ENCODE peak calls at places on chromosomes 1 and 21, in five cellular contexts. V, S, F, H and J are unnamed samples.

GRCh38 chr1:115332813-115333608 is 5.0 kb downstream of the NGF start:
- DNase-seq in V (no peak), S (no peak), F (peak), H (peak), J (no peak)

GRCh38 chr1:176159993-176160392 is 47.1 kb downstream of the COP1 start:
- DNase-seq in V (no peak), S (no peak), F (no peak), H (no peak), J (no peak)

GRCh38 chr1:41238311-41239094 is 3.6 kb downstream of the SCMH1 start:
- DNase-seq in V (no peak), S (no peak), F (peak), H (no peak), J (no peak)

GRCh38 chr1:150364231-150365003 is 470 bp downstream of the RPRD2 start:
- DNase-seq in V (peak), S (peak), F (peak), H (peak), J (peak)

GRCh38 chr1:185517808-185518419 is 200.9 kb upstream of the IVNS1ABP start:
- DNase-seq in V (no peak), S (no peak), F (no peak), H (no peak), J (no peak)

GRCh38 chr1:56063461-56063860 is 515.9 kb downstream of the PLPP3 start:
- DNase-seq in V (no peak), S (no peak), F (no peak), H (no peak), J (no peak)

GRCh38 chr1:231093158-231093922 is 53.3 kb upstream of the FAM89A start:
- DNase-seq in V (no peak), S (no peak), F (no peak), H (no peak), J (no peak)

GRCh38 chr1:44808063-44808937 is at the start of gene BTBD19:
- DNase-seq in V (peak), S (no peak), F (no peak), H (peak), J (peak)

GRCh38 chr1:65762081-65762862 is 30.4 kb upstream of the PDE4B start:
- DNase-seq in V (no peak), S (no peak), F (peak), H (no peak), J (no peak)

GRCh38 chr1:166840309-166841302 is 1.3 kb downstream of the POGK start:
- DNase-seq in V (no peak), S (no peak), F (no peak), H (no peak), J (no peak)

GRCh38 chr1:220113136-220113695 is 19.3 kb downstream of the IARS2 start:
- DNase-seq in V (peak), S (no peak), F (peak), H (no peak), J (peak)

GRCh38 chr1:215083408-215083961 is 948 bp downstream of the KCNK2 start:
- DNase-seq in V (no peak), S (no peak), F (no peak), H (peak), J (no peak)

GRCh38 chr1:1093610-1093943 is 19.5 kb upstream of the RNF223 start:
- DNase-seq in V (no peak), S (no peak), F (no peak), H (no peak), J (no peak)

GRCh38 chr1:55257958-55258357 is 42.8 kb upstream of the USP24 start:
- DNase-seq in V (peak), S (no peak), F (no peak), H (no peak), J (no peak)

GRCh38 chr1:54885863-54886723 is 902 bp downstream of the DHCR24 start:
- DNase-seq in V (peak), S (no peak), F (peak), H (no peak), J (no peak)

GRCh38 chr1:10936998-10937901 is 75.2 kb upstream of the TARDBP start:
- DNase-seq in V (no peak), S (no peak), F (no peak), H (no peak), J (no peak)

GRCh38 chr1:52862666-52863458 is 20.3 kb downstream of the ZYG11A start:
- DNase-seq in V (no peak), S (no peak), F (no peak), H (no peak), J (no peak)

GRCh38 chr1:15618685-15619525 is 1.6 kb downstream of the DDI2 start:
- DNase-seq in V (no peak), S (no peak), F (no peak), H (no peak), J (peak)

GRCh38 chr1:201633297-201633696 is 94.4 kb downstream of the NAV1 start:
- DNase-seq in V (no peak), S (no peak), F (no peak), H (no peak), J (no peak)

GRCh38 chr1:12531169-12531479 is 86.9 kb downstream of the DHRS3 start:
- DNase-seq in V (no peak), S (no peak), F (no peak), H (no peak), J (no peak)
- TF ChIP-seq CTCF in V (no peak), S (no peak), F (no peak), H (no peak), J (no peak)

DNA sequence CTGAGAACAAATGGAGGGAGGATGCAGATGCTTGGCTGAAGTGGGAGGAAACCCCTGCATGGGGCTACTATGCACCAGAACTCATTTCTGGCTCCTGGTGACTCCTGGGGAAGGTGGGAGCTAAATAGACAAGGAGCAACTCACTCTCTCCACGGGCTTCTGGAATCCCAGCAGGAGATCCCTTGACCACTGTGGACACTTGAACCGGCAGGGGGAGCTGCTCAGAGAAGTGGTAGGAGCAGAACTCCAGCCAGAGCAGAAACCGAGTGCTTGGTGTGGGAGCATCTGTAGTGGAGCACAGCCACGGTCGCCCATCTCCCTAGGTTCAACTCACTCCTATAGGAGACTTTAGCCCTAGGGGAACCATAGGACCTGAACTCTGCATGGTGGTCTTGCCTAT is 205.6 kb upstream of the GJB5 start:
- DNase-seq in V (no peak), S (no peak), F (no peak), H (no peak), J (no peak)
- TF ChIP-seq CTCF in V (no peak), S (peak), F (no peak), H (no peak), J (peak)

DNA sequence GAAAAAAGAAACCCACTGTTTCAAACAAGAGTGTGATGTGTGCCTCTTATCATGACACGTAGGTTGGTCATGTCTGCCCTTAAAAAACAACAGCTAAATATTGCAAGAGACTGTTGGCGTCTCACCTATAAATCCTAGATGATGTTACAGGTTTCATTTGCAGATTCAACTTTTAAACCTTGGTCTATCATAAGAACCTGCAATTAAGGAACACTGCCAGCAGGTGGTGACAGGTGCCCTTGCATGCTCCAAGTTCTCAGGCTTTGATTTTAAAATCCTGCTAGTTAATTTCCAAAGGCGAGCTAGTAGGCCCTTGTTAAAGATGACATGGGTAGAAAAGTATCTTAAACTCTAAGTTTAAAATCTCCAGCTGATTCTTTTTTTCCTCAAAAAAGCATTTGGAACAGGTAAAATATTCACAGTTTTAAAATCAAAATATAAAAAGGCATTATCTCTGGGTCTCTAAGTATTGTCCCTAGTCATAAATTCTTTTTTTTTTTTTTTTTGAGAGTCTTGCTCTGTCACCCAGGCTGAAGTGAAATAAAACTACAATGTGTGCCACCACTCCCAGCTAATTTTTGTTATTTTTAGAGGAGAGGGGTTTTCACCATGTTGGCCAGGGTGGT is 39.1 kb downstream of the CLSTN1 start:
- DNase-seq in V (peak), S (no peak), F (peak), H (peak), J (peak)
- TF ChIP-seq CTCF in V (peak), S (peak), F (peak), H (peak), J (peak)

GRCh38 chr1:113488576-113489177 is 98.4 kb downstream of the MAGI3 start:
- DNase-seq in V (no peak), S (peak), F (no peak), H (no peak), J (no peak)
- TF ChIP-seq CTCF in V (no peak), S (no peak), F (no peak), H (no peak), J (no peak)

GRCh38 chr1:67213948-67214347 is 47.7 kb downstream of the IL23R start:
- DNase-seq in V (no peak), S (no peak), F (no peak), H (no peak), J (no peak)

GRCh38 chr1:67213164-67213563 is 46.9 kb downstream of the IL23R start:
- DNase-seq in V (no peak), S (no peak), F (peak), H (no peak), J (no peak)

GRCh38 chr1:67211589-67212563 is 45.6 kb downstream of the IL23R start:
- DNase-seq in V (peak), S (no peak), F (peak), H (no peak), J (peak)

DNA sequence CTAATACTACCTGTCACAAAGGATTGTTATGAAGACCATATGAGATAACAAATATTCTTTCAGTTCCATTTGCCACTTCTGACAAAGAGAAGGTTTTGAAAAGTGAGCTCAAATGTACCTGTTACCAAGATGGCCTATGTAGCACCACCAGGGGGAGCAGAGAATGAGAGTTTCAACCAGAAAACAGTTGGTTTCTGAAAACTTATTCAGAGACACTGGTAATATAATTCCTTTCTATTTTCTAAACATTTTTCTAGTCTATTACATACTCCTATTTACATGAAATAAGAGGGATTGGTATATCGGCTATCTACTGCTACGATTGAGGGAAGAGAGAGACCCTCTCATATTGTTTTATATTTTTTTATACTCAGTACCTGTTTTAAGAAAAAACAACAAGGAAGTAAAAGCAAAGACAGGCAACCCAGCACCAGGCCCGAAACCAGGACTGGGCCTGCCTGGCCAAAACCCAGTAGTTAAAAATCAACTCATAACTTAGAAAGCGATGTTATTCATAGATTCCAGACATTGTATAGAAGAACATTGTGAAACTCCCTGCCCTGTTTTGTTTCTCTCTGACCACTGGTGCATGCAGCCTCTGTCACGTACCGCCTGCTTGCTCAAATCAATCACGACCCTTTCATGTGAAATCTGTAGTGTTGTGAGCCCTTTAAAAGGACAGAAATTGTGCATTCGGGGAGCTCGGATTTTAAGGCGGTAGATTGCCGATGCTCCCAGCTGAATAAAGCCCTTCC is 48.3 kb downstream of the IL23R start:
- DNase-seq in V (peak), S (no peak), F (peak), H (no peak), J (peak)
- TF ChIP-seq CTCF in V (peak), S (peak), F (peak), H (no peak), J (peak)

DNA sequence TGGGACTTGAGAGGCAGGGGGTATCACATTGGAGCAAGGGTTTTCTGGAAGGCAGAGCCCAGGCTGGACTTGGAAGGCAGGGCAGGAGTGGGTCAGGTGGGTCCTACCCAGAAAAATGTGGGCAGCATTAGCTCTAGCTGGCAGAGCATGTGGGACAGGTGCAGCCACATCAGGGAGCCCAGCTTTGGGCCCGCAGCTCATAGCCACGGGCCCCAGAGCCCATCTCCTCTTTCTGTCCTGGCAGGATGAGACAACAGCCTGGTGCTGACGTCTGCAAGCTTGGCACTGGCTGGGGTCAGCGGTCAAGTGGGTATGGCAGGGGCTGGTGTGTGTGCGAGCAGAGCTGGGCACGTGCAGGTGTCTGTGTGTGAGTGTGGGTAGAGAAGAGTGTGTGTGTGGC is 154.7 kb downstream of the GRIK3 start:
- DNase-seq in V (no peak), S (no peak), F (no peak), H (peak), J (peak)
- TF ChIP-seq CTCF in V (no peak), S (no peak), F (no peak), H (no peak), J (no peak)

GRCh38 chr1:109255097-109255651 is 5.8 kb downstream of the CELSR2 start:
- DNase-seq in V (no peak), S (peak), F (no peak), H (no peak), J (no peak)
- TF ChIP-seq CTCF in V (no peak), S (no peak), F (no peak), H (no peak), J (no peak)

GRCh38 chr21:42554251-42554937 is 40.7 kb downstream of the SLC37A1 start:
- DNase-seq in V (no peak), S (no peak), F (no peak), H (peak), J (no peak)
- TF ChIP-seq CTCF in V (no peak), S (no peak), F (no peak), H (no peak), J (no peak)

DNA sequence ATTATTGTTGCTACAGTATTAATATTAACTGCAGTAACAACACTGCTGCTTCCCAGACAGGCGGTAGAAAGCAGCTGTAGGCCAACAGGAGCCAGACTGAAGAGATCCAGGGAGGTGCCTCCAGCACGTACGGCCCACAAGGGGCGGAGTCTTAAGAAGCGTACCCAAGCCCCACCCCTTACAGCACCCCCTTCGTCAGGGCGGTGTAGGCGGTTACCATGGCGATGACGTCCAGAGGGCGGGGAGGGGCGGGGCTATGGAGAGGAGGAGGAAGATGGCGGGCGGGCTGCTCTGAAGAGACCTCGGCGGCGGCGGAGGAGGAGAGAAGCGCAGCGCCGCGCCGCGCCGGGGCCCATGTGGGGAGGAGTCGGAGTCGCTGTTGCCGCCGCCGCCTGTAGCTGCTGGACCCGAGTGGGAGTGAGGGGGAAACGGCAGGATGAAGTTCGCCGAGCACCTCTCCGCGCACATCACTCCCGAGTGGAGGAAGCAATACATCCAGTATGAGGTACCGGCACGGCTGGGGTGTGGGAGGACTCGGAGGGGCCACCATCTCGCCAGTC is at the start of gene XPR1:
- DNase-seq in V (peak), S (peak), F (peak), H (peak), J (peak)
- TF ChIP-seq CTCF in V (no peak), S (peak), F (peak), H (peak), J (peak)